ENCODE peak calls at places on chromosomes 13 and 19, in five cellular contexts. F, R, L, X and Z are unnamed samples.
A peak's percentile ranks its signal among the peaks of the same experiment; 100 is the strongest.

GRCh38 chr19:27671876-27672275 is 1541.1 kb downstream of the UQCRFS1 start:
- DNase-seq in R (no peak), X (no peak), F (no peak), L (no peak), Z (no peak)

GRCh38 chr13:29733069-29733700 is 117.2 kb downstream of the UBL3 start:
- DNase-seq in X (peak; percentile 95), R (no peak), F (no peak), L (peak; percentile 43), Z (no peak)

GRCh38 chr19:55488986-55489710 is 912 bp downstream of the SSC5D start:
- DNase-seq in R (no peak), L (no peak), X (no peak), F (no peak), Z (no peak)

GRCh38 chr19:5358173-5358800 is 17.7 kb upstream of the PTPRS start:
- DNase-seq in L (no peak), F (no peak), X (no peak), R (no peak), Z (no peak)

GRCh38 chr13:46721054-46721453 is 75.9 kb downstream of the ESD start:
- DNase-seq in F (no peak), X (no peak), R (no peak), L (peak; percentile 63), Z (peak; percentile 23)

GRCh38 chr13:34172048-34172447 is 354.1 kb downstream of the RFC3 start:
- DNase-seq in X (peak; percentile 18), L (no peak), R (no peak), F (no peak), Z (no peak)

GRCh38 chr19:39082745-39083598 is 1.2 kb upstream of the ACP7 start:
- DNase-seq in F (no peak), X (no peak), L (no peak), R (no peak), Z (no peak)

GRCh38 chr19:18883530-18884304 is 12.2 kb downstream of the CERS1 start:
- DNase-seq in X (no peak), F (peak; percentile 24), R (no peak), L (no peak), Z (no peak)

GRCh38 chr13:60162096-60162495 is 1.6 kb downstream of the DIAPH3 start:
- DNase-seq in X (no peak), F (no peak), L (no peak), R (no peak), Z (no peak)

GRCh38 chr19:53945441-53945840 is 17.3 kb upstream of the CACNG8 start:
- DNase-seq in F (peak; percentile 73), R (peak; percentile 58), X (no peak), L (no peak), Z (no peak)

GRCh38 chr13:80862466-80862865 is 521.5 kb upstream of the SPRY2 start:
- DNase-seq in L (peak; percentile 47), R (no peak), F (no peak), X (no peak), Z (no peak)

GRCh38 chr13:111280666-111281577 is 39.5 kb upstream of the TEX29 start:
- DNase-seq in F (no peak), L (peak; percentile 45), X (no peak), R (no peak), Z (no peak)

GRCh38 chr13:111279253-111279652 is 41.2 kb upstream of the TEX29 start:
- DNase-seq in L (no peak), F (no peak), R (no peak), X (no peak), Z (no peak)

GRCh38 chr13:111278711-111279110 is 41.7 kb upstream of the TEX29 start:
- DNase-seq in X (no peak), L (no peak), F (no peak), R (no peak), Z (no peak)

GRCh38 chr13:111281751-111282311 is 38.6 kb upstream of the TEX29 start:
- DNase-seq in R (no peak), F (no peak), X (no peak), L (peak; percentile 28), Z (no peak)

GRCh38 chr13:111280226-111280625 is 40.2 kb upstream of the TEX29 start:
- DNase-seq in L (no peak), R (no peak), X (no peak), F (no peak), Z (no peak)
- H2BK12ac ChIP-seq in L (no peak overlapping the region), R (no peak overlapping the region), X (no peak overlapping the region), F (no peak overlapping the region), Z (no peak overlapping the region)

DNA sequence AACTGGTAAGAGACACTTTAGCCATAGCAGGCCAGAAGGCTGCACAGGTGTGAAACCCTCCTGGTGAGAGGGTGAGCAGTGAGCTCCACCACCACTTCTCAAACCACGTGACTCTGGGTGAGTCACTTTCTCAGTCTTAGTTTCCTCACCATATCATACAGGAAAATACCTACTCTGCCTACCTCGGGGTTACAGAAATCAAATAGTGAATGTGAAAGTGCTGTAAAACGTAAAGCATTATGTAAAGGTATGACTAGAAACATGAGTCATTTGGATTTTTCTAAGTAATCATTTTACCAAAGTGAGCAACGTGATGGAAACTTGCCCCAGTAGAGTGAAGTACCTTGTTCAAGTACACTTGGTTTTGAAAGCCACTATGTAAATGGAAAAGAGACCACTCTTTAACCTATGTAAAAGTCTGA is 40.4 kb downstream of the USP12 start:
- DNase-seq in R (no peak), F (peak; percentile 44), X (peak; percentile 31), L (no peak), Z (no peak)
- H3K18ac ChIP-seq in R (no peak overlapping the region), F (no peak overlapping the region), X (no peak overlapping the region), L (no peak overlapping the region), Z (no peak overlapping the region)

GRCh38 chr19:12930002-12930645 is 3.4 kb downstream of the FARSA start:
- DNase-seq in X (no peak), R (no peak), F (no peak), L (no peak), Z (no peak)

GRCh38 chr19:12935071-12935470 is 1.6 kb upstream of the FARSA start:
- DNase-seq in L (no peak), X (peak; percentile 87), F (no peak), R (no peak), Z (no peak)

GRCh38 chr19:12936582-12936981 is 1.8 kb upstream of the CALR start:
- DNase-seq in L (no peak), X (no peak), R (no peak), F (no peak), Z (no peak)

GRCh38 chr19:12932392-12933286 is 872 bp downstream of the FARSA start:
- DNase-seq in X (no peak), R (no peak), L (no peak), F (no peak), Z (no peak)

GRCh38 chr19:12933287-12934072 is at the start of gene FARSA:
- DNase-seq in F (peak; percentile 93), X (peak; percentile 86), R (peak; percentile 88), L (peak; percentile 93), Z (peak; percentile 80)
- H2BK12ac ChIP-seq in F (no peak within 1 kb of the TSS), X (peak within 1 kb of the TSS; percentile 10), R (peak within 1 kb of the TSS; percentile 45), L (peak within 1 kb of the TSS; percentile 56), Z (no peak within 1 kb of the TSS)

GRCh38 chr13:31587696-31588266 is 151.5 kb upstream of the RXFP2 start:
- DNase-seq in R (no peak), X (no peak), F (no peak), L (no peak), Z (no peak)
- H3K18ac ChIP-seq in R (no peak overlapping the region), X (no peak overlapping the region), F (no peak overlapping the region), L (no peak overlapping the region), Z (no peak overlapping the region)

DNA sequence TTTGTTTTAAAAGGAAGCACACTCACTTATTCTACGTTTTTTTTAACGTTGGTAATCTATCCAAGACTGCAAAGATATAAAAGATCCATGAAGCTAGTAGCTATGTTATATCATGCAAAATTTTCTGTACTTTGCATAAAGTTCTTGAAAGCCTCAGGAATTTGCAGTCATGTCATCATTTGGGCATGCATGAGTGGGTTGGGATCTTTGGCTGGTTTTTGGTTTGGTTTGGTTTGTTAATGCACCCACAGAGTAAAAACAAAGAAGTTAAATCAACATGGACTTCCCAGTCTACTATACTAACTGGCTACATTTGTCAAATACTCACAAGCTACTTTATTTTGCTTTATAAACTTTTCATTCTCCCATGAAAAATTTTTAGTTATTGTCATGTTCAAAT is 26.1 kb downstream of the RXFP2 start:
- DNase-seq in L (peak; percentile 23), X (no peak), R (no peak), F (no peak), Z (no peak)
- H2BK12ac ChIP-seq in L (no peak overlapping the region), X (no peak overlapping the region), R (no peak overlapping the region), F (no peak overlapping the region), Z (no peak overlapping the region)

DNA sequence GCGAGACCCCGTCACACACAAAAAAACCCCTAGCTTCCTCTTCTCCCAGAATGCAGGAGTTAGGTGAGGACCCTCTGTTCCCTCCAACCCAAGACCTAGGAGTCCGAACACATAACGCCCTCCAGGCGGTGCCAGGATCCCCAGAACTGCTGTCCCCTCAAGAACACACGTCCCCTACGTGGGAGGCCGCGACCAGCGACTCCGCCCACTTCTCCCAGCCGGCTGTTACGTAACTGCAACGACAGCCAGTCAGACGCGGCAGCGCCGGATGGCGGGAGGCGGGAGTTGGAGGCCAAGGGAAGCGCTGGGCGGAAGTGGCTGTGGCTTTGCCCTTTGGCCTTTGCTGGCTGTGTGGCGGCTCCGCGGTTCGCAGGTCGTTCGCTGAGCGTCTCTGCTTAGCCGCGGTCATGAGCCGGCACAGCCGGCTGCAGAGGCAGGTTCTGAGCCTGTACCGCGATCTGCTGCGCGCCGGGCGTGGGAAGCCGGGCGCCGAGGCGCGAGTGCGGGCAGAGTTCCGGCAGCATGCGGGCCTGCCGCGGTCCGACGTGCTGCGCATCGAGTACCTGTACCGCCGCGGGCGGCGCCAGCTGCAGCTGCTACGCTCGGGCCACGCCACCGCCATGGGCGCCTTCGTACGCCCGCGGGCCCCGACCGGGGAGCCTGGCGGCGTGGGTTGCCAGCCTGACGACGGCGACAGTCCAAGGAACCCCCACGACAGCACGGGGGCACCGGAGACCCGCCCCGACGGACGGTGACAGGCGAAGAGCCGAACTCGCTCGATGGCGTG is at the start of gene SDHAF1:
- DNase-seq in F (peak; percentile 96), X (peak; percentile 94), R (peak; percentile 95), L (peak; percentile 95), Z (peak; percentile 88)
- H3K18ac ChIP-seq in F (no peak within 1 kb of the TSS), X (peak within 1 kb of the TSS; percentile 86), R (peak within 1 kb of the TSS; percentile 78), L (peak within 1 kb of the TSS; percentile 95), Z (peak within 1 kb of the TSS; percentile 92)

GRCh38 chr13:97321616-97322321 is 99.6 kb downstream of the MBNL2 start:
- DNase-seq in X (no peak), F (no peak), L (no peak), R (no peak), Z (no peak)
- H2BK12ac ChIP-seq in X (no peak overlapping the region), F (no peak overlapping the region), L (no peak overlapping the region), R (no peak overlapping the region), Z (no peak overlapping the region)